ENCODE peak calls at places on chromosome 11, in six cellular contexts. L is OCI-LY7, Z is neural progenitor cell, U is DND-41, V is GM23338, H is HCT116. Q is an unnamed sample. For H4K20me1, the result is how much of the 10 kb centered on the place peaks cover.

GRCh38 chr11:130551388-130551787 is 102.9 kb downstream of the ADAMTS15 start:
- DNase-seq in H (no peak), L (no peak), Z (no peak), V (no peak), U (no peak), Q (peak)

GRCh38 chr11:61516675-61517516 is 8.3 kb downstream of the LRRC10B start:
- DNase-seq in L (peak), H (no peak), V (peak), Z (peak), U (peak), Q (peak)

GRCh38 chr11:17479284-17480214 is 2.9 kb upstream of the ABCC8 start:
- DNase-seq in U (peak), L (no peak), Z (peak), V (peak), H (peak), Q (peak)

GRCh38 chr11:47337229-47337924 is 15.1 kb downstream of the MYBPC3 start:
- DNase-seq in V (no peak), Z (peak), L (no peak), H (peak), U (no peak), Q (no peak)

GRCh38 chr11:61510980-61511373 is 2.4 kb downstream of the LRRC10B start:
- DNase-seq in Z (no peak), V (no peak), H (no peak), L (no peak), U (no peak), Q (no peak)

GRCh38 chr11:65551572-65552398 is 6.4 kb downstream of the LTBP3 start:
- DNase-seq in V (peak), L (peak), Z (peak), H (peak), U (peak), Q (peak)

GRCh38 chr11:62999649-63000048 is 14.9 kb upstream of the SLC22A6 start:
- DNase-seq in U (no peak), L (no peak), H (no peak), Z (no peak), V (no peak), Q (no peak)

GRCh38 chr11:34027516-34028406 is 23.8 kb upstream of the CAPRIN1 start:
- DNase-seq in V (no peak), U (no peak), L (no peak), Z (no peak), H (no peak), Q (no peak)

GRCh38 chr11:1532606-1533341 is 39.3 kb downstream of the DUSP8 start:
- DNase-seq in Z (no peak), V (no peak), H (no peak), L (no peak), U (no peak), Q (peak)
- H4K20me1 ChIP-seq in Z (half or more), V (under half), H (under half), L (under half), U (half or more), Q (under half)

DNA sequence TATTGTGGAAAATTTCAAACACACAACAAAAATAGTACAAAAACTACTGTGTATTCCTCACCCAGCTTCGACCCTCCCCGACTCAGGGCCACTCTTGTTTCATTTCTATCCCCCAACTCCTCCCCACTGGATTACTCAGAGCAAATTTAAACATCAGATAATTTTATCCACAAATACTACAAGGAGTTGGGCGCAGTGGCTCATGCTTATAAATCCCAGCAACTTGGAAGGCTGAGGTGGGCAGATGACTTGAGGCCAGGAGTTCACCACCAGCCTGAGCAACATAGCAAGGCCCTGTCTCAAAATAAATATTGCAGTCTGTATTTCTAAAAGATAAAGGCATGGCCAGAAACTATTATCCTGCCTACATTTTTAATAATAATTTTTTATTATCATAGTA is 39.9 kb downstream of the LRRC32 start:
- DNase-seq in Z (no peak), L (no peak), H (no peak), V (no peak), U (no peak), Q (peak)
- H3K4me3 ChIP-seq in Z (no peak), L (no peak), H (no peak), V (no peak), U (no peak), Q (no peak)

GRCh38 chr11:1501421-1502167 is 15.0 kb upstream of the MOB2 start:
- DNase-seq in V (no peak), U (no peak), L (no peak), Z (no peak), H (no peak), Q (no peak)

GRCh38 chr11:1502168-1502955 is 15.8 kb upstream of the MOB2 start:
- DNase-seq in L (no peak), U (no peak), H (no peak), V (no peak), Z (peak), Q (no peak)

GRCh38 chr11:1503708-1504104 is 17.1 kb upstream of the MOB2 start:
- DNase-seq in V (no peak), L (no peak), Z (no peak), H (no peak), U (no peak), Q (peak)

GRCh38 chr11:1504164-1504563 is 17.6 kb upstream of the MOB2 start:
- DNase-seq in H (no peak), U (no peak), V (no peak), Z (no peak), L (no peak), Q (no peak)

GRCh38 chr11:1502971-1503707 is 16.6 kb upstream of the MOB2 start:
- DNase-seq in V (no peak), H (no peak), L (no peak), Z (no peak), U (no peak), Q (no peak)
- H4K20me1 ChIP-seq in V (under half), H (under half), L (under half), Z (under half), U (half or more), Q (under half)

GRCh38 chr11:66677599-66678375 is at the start of gene RBM4B:
- DNase-seq in V (peak), L (peak), H (peak), Z (peak), U (peak), Q (peak)

GRCh38 chr11:66676931-66677598 is 622 bp downstream of the RBM4B start:
- DNase-seq in Z (no peak), H (no peak), V (no peak), L (no peak), U (no peak), Q (peak)

GRCh38 chr11:66676279-66676919 is 1.3 kb downstream of the RBM4B start:
- DNase-seq in V (no peak), H (no peak), U (no peak), Z (no peak), L (peak), Q (no peak)

GRCh38 chr11:66670816-66671215 is 6.9 kb downstream of the RBM4B start:
- DNase-seq in L (no peak), V (no peak), Z (no peak), U (no peak), H (no peak), Q (no peak)

GRCh38 chr11:66674964-66675602 is 2.6 kb downstream of the RBM4B start:
- DNase-seq in V (no peak), Z (no peak), L (peak), H (no peak), U (no peak), Q (no peak)
- H3K4me3 ChIP-seq in V (peak), Z (peak), L (peak), H (no peak), U (peak), Q (peak)

GRCh38 chr11:68501813-68502212 is 41.3 kb downstream of the PPP6R3 start:
- DNase-seq in V (no peak), L (no peak), Z (no peak), H (no peak), U (no peak), Q (no peak)
- H4K20me1 ChIP-seq in V (half or more), L (under half), Z (half or more), H (under half), U (half or more), Q (half or more)

DNA sequence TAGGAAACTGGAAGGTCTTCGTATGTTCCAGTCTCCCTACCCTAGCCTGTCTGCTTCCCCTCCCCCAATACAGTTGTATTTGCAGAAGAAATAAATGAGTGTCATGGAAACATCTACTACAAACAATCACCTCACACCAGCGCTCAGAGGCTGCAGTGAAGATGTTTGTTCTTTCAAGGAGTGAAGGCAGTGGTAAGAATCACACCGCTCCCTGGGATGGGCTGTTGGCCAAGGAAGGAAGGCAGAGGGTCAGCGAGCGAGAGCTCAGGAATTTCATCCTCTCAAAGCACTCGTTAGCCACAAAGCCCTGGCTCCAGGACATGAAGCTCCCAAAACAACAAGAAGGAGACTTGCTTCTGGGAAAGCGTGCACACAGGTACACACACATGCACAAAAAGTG is 1.2 kb upstream of the IGSF9B start:
- DNase-seq in U (no peak), L (no peak), H (no peak), Z (no peak), V (peak), Q (no peak)
- H3K4me3 ChIP-seq in U (no peak), L (no peak), H (peak), Z (peak), V (peak), Q (no peak)

Q was measured in GM23248.